ENCODE peak calls at places on chromosome 13, in seven cellular contexts. U is head of caudate nucleus; T is activated naive CD4-positive, alpha-beta T cell; X is activated T-helper 2 cell treated with anti-CD3 and anti-CD28 coated beads, Interferon-gamma antibody, Interleukin-2, Interleukin-4, amounts not matched to agents 10 μg/mL and 5 μg/mL and 100 μg/mL, durations not matched to agents 14 hours and 24 hours and 36 hours; W is stimulated activated naive CD8-positive, alpha-beta T cell treated with anti-CD3 and anti-CD28 coated beads, Interleukin-15, amount 100 ng/mL, for 72 hours; N is KG1; I is fibroblast of mammary gland. G is an unnamed sample.

GRCh38 chr13:77918391-77919261 is at the start of gene EDNRB:
- DNase-seq in U (peak; percentile 44), T (no peak), X (no peak), W (no peak), N (no peak), I (peak; percentile 43), G (peak; percentile 1)

GRCh38 chr13:72221276-72221962 is 354.4 kb upstream of the DACH1 start:
- DNase-seq in U (no peak), T (no peak), X (no peak), W (no peak), N (no peak), I (no peak), G (peak; percentile 64)

GRCh38 chr13:100315522-100315921 is 226.6 kb downstream of the PCCA start:
- DNase-seq in U (no peak), T (no peak), X (no peak), W (no peak), N (no peak), I (no peak), G (no peak)

GRCh38 chr13:113142876-113143275 is 15.6 kb upstream of the PROZ start:
- DNase-seq in U (no peak), T (no peak), X (no peak), W (no peak), N (no peak), I (no peak), G (no peak)

GRCh38 chr13:92781965-92782364 is 444.6 kb upstream of the GPC6 start:
- DNase-seq in U (no peak), T (no peak), X (no peak), W (no peak), N (no peak), I (no peak), G (no peak)

GRCh38 chr13:28494861-28495585 is at the start of gene FLT1:
- DNase-seq in U (no peak), T (no peak), X (peak; percentile 32), W (peak; percentile 49), N (no peak), I (no peak), G (no peak)

GRCh38 chr13:25215253-25215575 is 43.1 kb upstream of the AMER2 start:
- DNase-seq in U (no peak), T (no peak), X (no peak), W (no peak), N (no peak), I (peak; percentile 11), G (no peak)

GRCh38 chr13:107258599-107259187 is 690.8 kb upstream of the ARGLU1 start:
- DNase-seq in U (no peak), T (no peak), X (no peak), W (no peak), N (no peak), I (peak; percentile 5), G (no peak)

G was measured in RPMI7951.